ENCODE peak calls at places on chromosomes 11 and 22, in five cellular contexts. One of them, this sample, is unnamed.

GRCh38 chr11:62573006-62573591 is 592 bp downstream of the EEF1G start:
- DNase-seq in erythroblast: peak
- DNase-seq in body of pancreas: peak
- DNase-seq in tibial nerve: no peak
- DNase-seq in transverse colon: no peak
- DNase-seq in this sample: no peak

GRCh38 chr11:45410391-45411215 is 124.5 kb upstream of the SYT13 start:
- DNase-seq in erythroblast: no peak
- DNase-seq in body of pancreas: no peak
- DNase-seq in tibial nerve: no peak
- DNase-seq in transverse colon: no peak
- DNase-seq in this sample: no peak

GRCh38 chr22:48398181-48398905 is 1429.3 kb downstream of the BRD1 start:
- DNase-seq in erythroblast: no peak
- DNase-seq in body of pancreas: no peak
- DNase-seq in tibial nerve: no peak
- DNase-seq in transverse colon: no peak
- DNase-seq in this sample: no peak

GRCh38 chr11:47280099-47280498 is 10.2 kb downstream of the MADD start:
- DNase-seq in erythroblast: no peak
- DNase-seq in body of pancreas: no peak
- DNase-seq in tibial nerve: no peak
- DNase-seq in transverse colon: no peak
- DNase-seq in this sample: no peak

GRCh38 chr11:28346209-28346608 is 238.0 kb downstream of the METTL15 start:
- DNase-seq in erythroblast: no peak
- DNase-seq in body of pancreas: no peak
- DNase-seq in tibial nerve: no peak
- DNase-seq in transverse colon: no peak
- DNase-seq in this sample: no peak

GRCh38 chr11:14423633-14424032 is 64.7 kb upstream of the RRAS2 start:
- DNase-seq in erythroblast: no peak
- DNase-seq in body of pancreas: no peak
- DNase-seq in tibial nerve: no peak
- DNase-seq in transverse colon: no peak
- DNase-seq in this sample: no peak

GRCh38 chr11:123474994-123475393 is 44.9 kb downstream of the GRAMD1B start:
- DNase-seq in erythroblast: no peak
- DNase-seq in body of pancreas: no peak
- DNase-seq in tibial nerve: no peak
- DNase-seq in transverse colon: no peak
- DNase-seq in this sample: no peak

GRCh38 chr22:41380993-41381328 is 781 bp upstream of the TEF start:
- DNase-seq in erythroblast: no peak
- DNase-seq in body of pancreas: peak
- DNase-seq in tibial nerve: peak
- DNase-seq in transverse colon: peak
- DNase-seq in this sample: peak

GRCh38 chr11:86513746-86514373 is 139.2 kb downstream of the CCDC81 start:
- DNase-seq in erythroblast: no peak
- DNase-seq in body of pancreas: no peak
- DNase-seq in tibial nerve: no peak
- DNase-seq in transverse colon: no peak
- DNase-seq in this sample: no peak

GRCh38 chr11:67260406-67260805 is 5.9 kb upstream of the GRK2 start:
- DNase-seq in erythroblast: no peak
- DNase-seq in body of pancreas: no peak
- DNase-seq in tibial nerve: no peak
- DNase-seq in transverse colon: no peak
- DNase-seq in this sample: no peak

GRCh38 chr11:100340416-100341323 is 346.4 kb upstream of the ARHGAP42 start:
- DNase-seq in erythroblast: no peak
- DNase-seq in body of pancreas: peak
- DNase-seq in tibial nerve: no peak
- DNase-seq in transverse colon: no peak
- DNase-seq in this sample: no peak

GRCh38 chr22:22520020-22520656 is at the start of gene ZNF280A:
- DNase-seq in erythroblast: no peak
- DNase-seq in body of pancreas: no peak
- DNase-seq in tibial nerve: peak
- DNase-seq in transverse colon: no peak
- DNase-seq in this sample: peak

GRCh38 chr22:49929553-49929979 is 11.1 kb downstream of the CRELD2 start:
- DNase-seq in erythroblast: peak
- DNase-seq in body of pancreas: no peak
- DNase-seq in tibial nerve: no peak
- DNase-seq in transverse colon: peak
- DNase-seq in this sample: peak

GRCh38 chr11:2995091-2995561 is 3.0 kb upstream of the NAP1L4 start:
- DNase-seq in erythroblast: no peak
- DNase-seq in body of pancreas: no peak
- DNase-seq in tibial nerve: no peak
- DNase-seq in transverse colon: no peak
- DNase-seq in this sample: no peak

GRCh38 chr11:83523676-83524075 is 237.5 kb upstream of the CCDC90B start:
- DNase-seq in erythroblast: no peak
- DNase-seq in body of pancreas: no peak
- DNase-seq in tibial nerve: no peak
- DNase-seq in transverse colon: no peak
- DNase-seq in this sample: no peak

GRCh38 chr22:36561291-36561811 is 32.4 kb upstream of the EIF3D start:
- DNase-seq in erythroblast: no peak
- DNase-seq in body of pancreas: no peak
- DNase-seq in tibial nerve: no peak
- DNase-seq in transverse colon: no peak
- DNase-seq in this sample: no peak

GRCh38 chr22:25770333-25770732 is 28.3 kb downstream of the MYO18B start:
- DNase-seq in erythroblast: no peak
- DNase-seq in body of pancreas: no peak
- DNase-seq in tibial nerve: no peak
- DNase-seq in transverse colon: no peak
- DNase-seq in this sample: no peak

GRCh38 chr22:27867114-27867957 is 51.7 kb downstream of the PITPNB start:
- DNase-seq in erythroblast: no peak
- DNase-seq in body of pancreas: no peak
- DNase-seq in tibial nerve: no peak
- DNase-seq in transverse colon: no peak
- DNase-seq in this sample: no peak

GRCh38 chr22:19182472-19183157 is 4.1 kb upstream of the SLC25A1 start:
- DNase-seq in erythroblast: no peak
- DNase-seq in body of pancreas: no peak
- DNase-seq in tibial nerve: no peak
- DNase-seq in transverse colon: no peak
- DNase-seq in this sample: no peak

GRCh38 chr22:38735126-38735464 is 20.7 kb downstream of the SUN2 start:
- DNase-seq in erythroblast: no peak
- DNase-seq in body of pancreas: no peak
- DNase-seq in tibial nerve: no peak
- DNase-seq in transverse colon: no peak
- DNase-seq in this sample: no peak

GRCh38 chr22:38737302-38738060 is 18.3 kb downstream of the SUN2 start:
- DNase-seq in erythroblast: no peak
- DNase-seq in body of pancreas: no peak
- DNase-seq in tibial nerve: no peak
- DNase-seq in transverse colon: no peak
- DNase-seq in this sample: no peak

GRCh38 chr22:38735465-38736256 is 20.1 kb downstream of the SUN2 start:
- DNase-seq in erythroblast: no peak
- DNase-seq in body of pancreas: no peak
- DNase-seq in tibial nerve: no peak
- DNase-seq in transverse colon: no peak
- DNase-seq in this sample: no peak

GRCh38 chr22:38734203-38735100 is 21.3 kb downstream of the SUN2 start:
- DNase-seq in erythroblast: no peak
- DNase-seq in body of pancreas: no peak
- DNase-seq in tibial nerve: no peak
- DNase-seq in transverse colon: no peak
- DNase-seq in this sample: no peak

DNA sequence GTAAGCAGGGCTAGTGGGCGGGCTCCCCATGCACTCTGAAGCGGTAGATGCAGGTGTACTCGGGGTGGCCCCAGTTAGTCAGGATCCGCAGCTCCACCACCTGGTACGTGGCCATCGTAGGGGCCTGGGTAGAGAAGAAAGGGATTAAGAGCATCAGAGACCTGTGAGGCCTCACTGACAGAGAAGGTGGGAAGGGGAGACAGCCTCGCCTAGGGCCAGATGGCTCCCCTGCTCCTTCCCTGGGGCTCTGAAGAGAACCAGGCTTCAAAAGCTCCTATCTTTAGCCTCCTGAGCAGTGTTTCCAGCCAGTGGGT is 19.6 kb downstream of the SUN2 start:
- DNase-seq in erythroblast: no peak
- DNase-seq in body of pancreas: no peak
- DNase-seq in tibial nerve: no peak
- DNase-seq in transverse colon: no peak
- DNase-seq in this sample: no peak
- TF ChIP-seq POLR2A in erythroblast: no peak
- TF ChIP-seq POLR2A in body of pancreas: no peak
- TF ChIP-seq POLR2A in tibial nerve: no peak
- TF ChIP-seq POLR2A in transverse colon: no peak
- TF ChIP-seq POLR2A in this sample: no peak

GRCh38 chr11:79937935-79938334 is 497.1 kb upstream of the TENM4 start:
- DNase-seq in erythroblast: no peak
- DNase-seq in body of pancreas: no peak
- DNase-seq in tibial nerve: no peak
- DNase-seq in transverse colon: no peak
- DNase-seq in this sample: no peak
- TF ChIP-seq POLR2A in erythroblast: no peak
- TF ChIP-seq POLR2A in body of pancreas: no peak
- TF ChIP-seq POLR2A in tibial nerve: no peak
- TF ChIP-seq POLR2A in transverse colon: no peak
- TF ChIP-seq POLR2A in this sample: no peak

DNA sequence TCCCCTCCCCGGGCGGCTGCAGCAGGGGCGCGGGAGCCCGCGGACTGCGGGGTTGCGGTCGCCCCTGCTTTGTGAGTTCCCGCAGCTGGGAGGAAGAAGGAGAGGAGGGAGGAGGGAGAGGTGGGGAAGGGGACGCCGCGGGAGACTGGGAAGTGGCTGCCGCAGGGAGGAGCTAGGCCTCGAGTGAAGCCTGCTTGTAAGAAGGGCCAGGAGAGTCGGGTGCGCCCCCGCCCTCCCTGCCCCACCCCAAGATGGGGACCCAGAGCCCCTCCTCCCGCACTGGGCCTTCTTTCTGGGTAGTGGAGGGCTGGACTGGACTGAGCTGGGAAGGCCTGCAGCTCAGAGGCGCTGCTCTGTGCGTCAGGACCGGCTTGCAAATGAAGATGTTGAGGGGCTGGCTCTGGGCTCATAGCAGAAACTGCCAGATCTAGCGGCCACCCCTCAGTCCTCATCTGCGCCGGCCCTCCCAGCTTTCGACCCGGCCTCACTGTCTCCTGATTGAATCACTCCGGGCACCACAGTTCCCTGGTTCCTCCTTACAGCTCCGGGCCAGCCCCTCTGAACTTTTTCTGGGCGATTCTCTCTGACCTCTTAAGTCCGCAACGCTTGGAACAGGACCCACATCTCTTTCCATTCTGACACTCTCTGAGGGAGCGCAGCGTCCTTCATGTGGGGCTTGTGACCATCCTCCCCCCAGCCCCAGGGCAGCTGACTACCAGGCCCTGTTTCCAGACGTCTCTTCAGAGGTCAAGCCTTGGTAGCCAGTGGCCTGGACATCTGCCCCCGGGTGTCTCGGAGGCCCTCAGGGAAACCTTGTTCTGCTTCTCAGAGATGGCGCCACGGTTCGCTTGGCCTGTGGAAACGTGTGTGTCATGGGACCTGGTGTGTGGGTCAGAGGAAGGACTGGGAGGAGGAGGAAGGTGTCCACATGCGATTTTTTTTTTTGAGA is 21.9 kb downstream of the SERPINH1 start:
- DNase-seq in erythroblast: peak
- DNase-seq in body of pancreas: peak
- DNase-seq in tibial nerve: peak
- DNase-seq in transverse colon: peak
- DNase-seq in this sample: no peak
- TF ChIP-seq POLR2A in erythroblast: peak
- TF ChIP-seq POLR2A in body of pancreas: no peak
- TF ChIP-seq POLR2A in tibial nerve: no peak
- TF ChIP-seq POLR2A in transverse colon: peak
- TF ChIP-seq POLR2A in this sample: peak

DNA sequence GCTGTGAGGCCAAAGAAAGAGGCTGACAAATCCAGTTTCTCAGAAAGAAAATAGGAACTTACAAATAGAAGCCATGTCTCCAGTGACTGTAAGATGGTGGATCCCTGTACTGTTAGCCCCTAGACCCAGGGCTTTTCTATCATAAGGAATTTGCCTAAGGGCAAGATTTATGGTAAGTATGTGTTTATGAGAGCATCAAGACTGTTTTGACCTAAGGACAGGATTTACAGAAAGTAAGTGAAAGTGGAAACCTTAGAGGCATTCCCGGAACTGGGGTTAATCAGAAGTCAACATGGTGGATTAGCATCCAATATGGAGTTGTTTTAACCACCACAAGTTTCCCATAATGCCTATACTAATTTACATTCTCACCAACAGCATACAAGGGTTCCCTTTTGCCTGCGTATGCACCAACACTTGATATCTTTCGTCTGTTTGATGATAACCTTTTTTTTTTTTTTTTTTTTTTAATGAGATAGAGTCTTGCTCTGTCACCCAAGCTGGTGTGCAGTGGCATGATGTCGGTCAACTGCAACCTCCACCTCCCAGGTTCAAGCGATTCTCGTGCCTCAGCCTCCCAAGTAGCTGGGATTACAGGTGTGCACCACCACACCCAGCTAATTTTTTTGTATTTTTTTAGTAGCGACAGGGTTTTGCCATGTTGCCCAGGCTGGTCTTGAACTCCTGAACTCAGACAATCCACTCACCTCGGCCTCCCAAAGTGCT is 40.2 kb downstream of the BIRC2 start:
- DNase-seq in erythroblast: no peak
- DNase-seq in body of pancreas: no peak
- DNase-seq in tibial nerve: no peak
- DNase-seq in transverse colon: no peak
- DNase-seq in this sample: no peak
- TF ChIP-seq POLR2A in erythroblast: no peak
- TF ChIP-seq POLR2A in body of pancreas: no peak
- TF ChIP-seq POLR2A in tibial nerve: no peak
- TF ChIP-seq POLR2A in transverse colon: no peak
- TF ChIP-seq POLR2A in this sample: no peak

GRCh38 chr11:118792642-118793124 is 1.7 kb upstream of the DDX6 start:
- DNase-seq in erythroblast: peak
- DNase-seq in body of pancreas: peak
- DNase-seq in tibial nerve: peak
- DNase-seq in transverse colon: peak
- DNase-seq in this sample: no peak
- TF ChIP-seq POLR2A in erythroblast: peak
- TF ChIP-seq POLR2A in body of pancreas: peak
- TF ChIP-seq POLR2A in tibial nerve: peak
- TF ChIP-seq POLR2A in transverse colon: peak
- TF ChIP-seq POLR2A in this sample: no peak

GRCh38 chr22:20981787-20982562 is at the start of gene LZTR1:
- DNase-seq in erythroblast: peak
- DNase-seq in body of pancreas: peak
- DNase-seq in tibial nerve: peak
- DNase-seq in transverse colon: peak
- DNase-seq in this sample: peak
- TF ChIP-seq POLR2A in erythroblast: peak
- TF ChIP-seq POLR2A in body of pancreas: peak
- TF ChIP-seq POLR2A in tibial nerve: peak
- TF ChIP-seq POLR2A in transverse colon: peak
- TF ChIP-seq POLR2A in this sample: peak

This sample was measured in H54.